ENCODE peak calls at places on chromosomes 4 and X, in eight cellular contexts. One of them, this sample, is unnamed.

GRCh38 chrX:91122141-91122540 is 312.5 kb upstream of the PABPC5 start:
- DNase-seq in RKO: no peak
- DNase-seq in stromal cell of bone marrow: no peak
- DNase-seq in Right ventricle myocardium superior: no peak
- DNase-seq in GM23338: no peak
- DNase-seq in LoVo: no peak
- DNase-seq in fibroblast of pulmonary artery: no peak
- DNase-seq in activated T-cell treated with anti-CD3 and anti-CD28 coated beads for 4 hours: no peak
- DNase-seq in this sample: no peak

GRCh38 chrX:24357101-24357500 is 3.3 kb upstream of the SUPT20HL1 start:
- DNase-seq in Right ventricle myocardium superior: no peak
- DNase-seq in LoVo: no peak
- DNase-seq in fibroblast of pulmonary artery: peak; percentile 63
- DNase-seq in RKO: no peak
- DNase-seq in stromal cell of bone marrow: no peak
- DNase-seq in GM23338: no peak
- DNase-seq in activated T-cell treated with anti-CD3 and anti-CD28 coated beads for 4 hours: no peak
- DNase-seq in this sample: peak; percentile 14

GRCh38 chr4:27239651-27240050 is 379.0 kb downstream of the STIM2 start:
- DNase-seq in LoVo: no peak
- DNase-seq in stromal cell of bone marrow: peak; percentile 53
- DNase-seq in fibroblast of pulmonary artery: no peak
- DNase-seq in activated T-cell treated with anti-CD3 and anti-CD28 coated beads for 4 hours: no peak
- DNase-seq in RKO: no peak
- DNase-seq in Right ventricle myocardium superior: no peak
- DNase-seq in GM23338: no peak
- DNase-seq in this sample: no peak

GRCh38 chrX:123361371-123361770 is 177.3 kb downstream of the GRIA3 start:
- DNase-seq in stromal cell of bone marrow: no peak
- DNase-seq in LoVo: no peak
- DNase-seq in activated T-cell treated with anti-CD3 and anti-CD28 coated beads for 4 hours: no peak
- DNase-seq in Right ventricle myocardium superior: no peak
- DNase-seq in GM23338: peak; percentile 5
- DNase-seq in RKO: no peak
- DNase-seq in fibroblast of pulmonary artery: no peak
- DNase-seq in this sample: no peak

GRCh38 chr4:8559011-8559410 is 21.2 kb upstream of the GPR78 start:
- DNase-seq in GM23338: no peak
- DNase-seq in Right ventricle myocardium superior: no peak
- DNase-seq in activated T-cell treated with anti-CD3 and anti-CD28 coated beads for 4 hours: no peak
- DNase-seq in fibroblast of pulmonary artery: no peak
- DNase-seq in stromal cell of bone marrow: no peak
- DNase-seq in RKO: no peak
- DNase-seq in LoVo: no peak
- DNase-seq in this sample: no peak

GRCh38 chrX:115018944-115019343 is 1.5 kb upstream of the IL13RA2 start:
- DNase-seq in GM23338: no peak
- DNase-seq in Right ventricle myocardium superior: no peak
- DNase-seq in fibroblast of pulmonary artery: no peak
- DNase-seq in LoVo: no peak
- DNase-seq in activated T-cell treated with anti-CD3 and anti-CD28 coated beads for 4 hours: no peak
- DNase-seq in stromal cell of bone marrow: peak; percentile 48
- DNase-seq in RKO: no peak
- DNase-seq in this sample: no peak

GRCh38 chr4:48082956-48083355 is 51.1 kb downstream of the TXK start:
- DNase-seq in LoVo: no peak
- DNase-seq in Right ventricle myocardium superior: no peak
- DNase-seq in GM23338: peak; percentile 51
- DNase-seq in RKO: no peak
- DNase-seq in activated T-cell treated with anti-CD3 and anti-CD28 coated beads for 4 hours: no peak
- DNase-seq in stromal cell of bone marrow: no peak
- DNase-seq in fibroblast of pulmonary artery: no peak
- DNase-seq in this sample: no peak

GRCh38 chrX:18149454-18149853 is 71.2 kb downstream of the BEND2 start:
- DNase-seq in GM23338: no peak
- DNase-seq in RKO: peak; percentile 15
- DNase-seq in Right ventricle myocardium superior: no peak
- DNase-seq in activated T-cell treated with anti-CD3 and anti-CD28 coated beads for 4 hours: no peak
- DNase-seq in LoVo: no peak
- DNase-seq in stromal cell of bone marrow: no peak
- DNase-seq in fibroblast of pulmonary artery: no peak
- DNase-seq in this sample: no peak

GRCh38 chrX:108285918-108286317 is 152.3 kb downstream of the COL4A6 start:
- DNase-seq in activated T-cell treated with anti-CD3 and anti-CD28 coated beads for 4 hours: no peak
- DNase-seq in LoVo: no peak
- DNase-seq in Right ventricle myocardium superior: no peak
- DNase-seq in fibroblast of pulmonary artery: no peak
- DNase-seq in RKO: no peak
- DNase-seq in stromal cell of bone marrow: no peak
- DNase-seq in GM23338: no peak
- DNase-seq in this sample: no peak

GRCh38 chr4:76233967-76234678 is 17.4 kb upstream of the FAM47E start:
- DNase-seq in fibroblast of pulmonary artery: no peak
- DNase-seq in GM23338: peak; percentile 83
- DNase-seq in stromal cell of bone marrow: no peak
- DNase-seq in activated T-cell treated with anti-CD3 and anti-CD28 coated beads for 4 hours: no peak
- DNase-seq in RKO: no peak
- DNase-seq in Right ventricle myocardium superior: no peak
- DNase-seq in LoVo: peak; percentile 76
- DNase-seq in this sample: no peak

GRCh38 chr4:2300431-2300861 is 38.5 kb upstream of the MXD4 start:
- DNase-seq in RKO: no peak
- DNase-seq in LoVo: no peak
- DNase-seq in stromal cell of bone marrow: no peak
- DNase-seq in activated T-cell treated with anti-CD3 and anti-CD28 coated beads for 4 hours: no peak
- DNase-seq in Right ventricle myocardium superior: no peak
- DNase-seq in GM23338: no peak
- DNase-seq in fibroblast of pulmonary artery: no peak
- DNase-seq in this sample: no peak

GRCh38 chr4:127788517-127788916 is 6.4 kb downstream of the HSPA4L start:
- DNase-seq in RKO: peak; percentile 47
- DNase-seq in Right ventricle myocardium superior: no peak
- DNase-seq in GM23338: peak; percentile 69
- DNase-seq in stromal cell of bone marrow: no peak
- DNase-seq in activated T-cell treated with anti-CD3 and anti-CD28 coated beads for 4 hours: no peak
- DNase-seq in fibroblast of pulmonary artery: peak; percentile 4
- DNase-seq in LoVo: no peak
- DNase-seq in this sample: no peak

GRCh38 chrX:118795528-118795927 is 28.1 kb upstream of the ZCCHC12 start:
- DNase-seq in stromal cell of bone marrow: no peak
- DNase-seq in RKO: no peak
- DNase-seq in LoVo: no peak
- DNase-seq in GM23338: no peak
- DNase-seq in fibroblast of pulmonary artery: no peak
- DNase-seq in Right ventricle myocardium superior: no peak
- DNase-seq in activated T-cell treated with anti-CD3 and anti-CD28 coated beads for 4 hours: no peak
- DNase-seq in this sample: no peak

GRCh38 chrX:42378857-42379256 is 399.1 kb downstream of the PPP1R2C start:
- DNase-seq in RKO: no peak
- DNase-seq in LoVo: no peak
- DNase-seq in fibroblast of pulmonary artery: no peak
- DNase-seq in activated T-cell treated with anti-CD3 and anti-CD28 coated beads for 4 hours: no peak
- DNase-seq in Right ventricle myocardium superior: no peak
- DNase-seq in GM23338: no peak
- DNase-seq in stromal cell of bone marrow: no peak
- DNase-seq in this sample: no peak

GRCh38 chrX:154411322-154411980 is at the start of gene TAFAZZIN:
- DNase-seq in GM23338: peak; percentile 72
- DNase-seq in activated T-cell treated with anti-CD3 and anti-CD28 coated beads for 4 hours: peak; percentile 51
- DNase-seq in stromal cell of bone marrow: peak; percentile 28
- DNase-seq in LoVo: peak; percentile 60
- DNase-seq in RKO: peak; percentile 74
- DNase-seq in fibroblast of pulmonary artery: peak; percentile 63
- DNase-seq in Right ventricle myocardium superior: peak; percentile 82
- DNase-seq in this sample: no peak

GRCh38 chrX:9890541-9891200 is 76.5 kb upstream of the CLDN34 start:
- DNase-seq in GM23338: no peak
- DNase-seq in LoVo: no peak
- DNase-seq in activated T-cell treated with anti-CD3 and anti-CD28 coated beads for 4 hours: no peak
- DNase-seq in fibroblast of pulmonary artery: no peak
- DNase-seq in stromal cell of bone marrow: no peak
- DNase-seq in RKO: no peak
- DNase-seq in Right ventricle myocardium superior: no peak
- DNase-seq in this sample: no peak